ENCODE peak calls at places on chromosomes 6 and 20, in eight cellular contexts. C is lung; T is testis; D is CD4-positive, CD25-positive, alpha-beta regulatory T cell; G is IMR-90; E is psoas muscle; H is GM23248; I is left ventricle myocardium inferior. P is an unnamed sample. For H3K27me3 and H3K9me3, the result is how much of the 10 kb centered on the place peaks cover.

GRCh38 chr20:3010985-3011723 is 32.3 kb upstream of the GNRH2 start:
- DNase-seq in D (no peak), T (no peak), E (no peak), G (peak), C (no peak), H (peak), I (no peak), P (no peak)

GRCh38 chr20:46784450-46785127 is 75.1 kb downstream of the SLC2A10 start:
- DNase-seq in E (no peak), D (no peak), C (no peak), H (peak), I (no peak), T (no peak), G (peak), P (no peak)

GRCh38 chr6:122871079-122871478 is 82.0 kb downstream of the SMPDL3A start:
- DNase-seq in H (peak), T (no peak), D (no peak), G (no peak), I (no peak), C (no peak), E (no peak), P (no peak)

GRCh38 chr20:59811681-59812171 is 121.7 kb downstream of the SYCP2 start:
- DNase-seq in I (no peak), C (peak), G (no peak), E (no peak), D (no peak), T (peak), H (no peak), P (no peak)

GRCh38 chr6:37059344-37060194 is 54.1 kb downstream of the FGD2 start:
- DNase-seq in E (peak), D (no peak), I (peak), G (peak), H (peak), T (peak), C (peak), P (peak)

GRCh38 chr6:31118178-31118577 is 2.1 kb downstream of the CDSN start:
- DNase-seq in I (no peak), E (no peak), T (no peak), H (no peak), C (no peak), G (no peak), D (no peak), P (no peak)

GRCh38 chr20:51444472-51444871 is 98.0 kb downstream of the NFATC2 start:
- DNase-seq in G (no peak), C (no peak), T (no peak), D (no peak), H (peak), E (no peak), I (no peak), P (no peak)

GRCh38 chr6:72560721-72561593 is 60.9 kb upstream of the KCNQ5 start:
- DNase-seq in H (peak), C (no peak), D (no peak), G (peak), I (no peak), E (no peak), T (no peak), P (no peak)

GRCh38 chr6:146884728-146885127 is 286.0 kb downstream of the ADGB start:
- DNase-seq in I (no peak), E (no peak), C (no peak), D (no peak), T (no peak), H (no peak), G (no peak), P (no peak)

GRCh38 chr6:12957321-12958051 is 240.9 kb downstream of the PHACTR1 start:
- DNase-seq in D (no peak), E (peak), T (peak), C (peak), I (peak), G (peak), H (peak), P (peak)

GRCh38 chr20:6575912-6576391 is 191.5 kb upstream of the BMP2 start:
- DNase-seq in G (peak), T (no peak), D (no peak), I (no peak), C (no peak), H (no peak), E (no peak), P (no peak)

GRCh38 chr6:33633462-33634158 is 12.5 kb downstream of the ITPR3 start:
- DNase-seq in D (peak), H (peak), I (peak), E (peak), C (peak), G (peak), T (peak), P (peak)

GRCh38 chr6:136524936-136525413 is 25.2 kb downstream of the MAP7 start:
- DNase-seq in H (no peak), T (no peak), G (no peak), E (no peak), I (no peak), D (no peak), C (no peak), P (no peak)

GRCh38 chr6:44270526-44271405 is 516 bp downstream of the TMEM151B start:
- DNase-seq in G (no peak), T (no peak), I (no peak), H (no peak), D (no peak), E (peak), C (no peak), P (no peak)

GRCh38 chr6:1612902-1613301 is 3.2 kb downstream of the FOXC1 start:
- DNase-seq in H (peak), I (no peak), G (peak), T (no peak), C (no peak), E (no peak), D (no peak), P (no peak)

GRCh38 chr6:155154158-155154830 is 109.5 kb upstream of the CLDN20 start:
- DNase-seq in C (no peak), G (peak), H (peak), D (no peak), E (no peak), T (no peak), I (no peak), P (no peak)

GRCh38 chr20:35120012-35120701 is 27.0 kb downstream of the EDEM2 start:
- DNase-seq in T (no peak), D (no peak), E (no peak), H (peak), G (peak), C (no peak), I (no peak), P (peak)

GRCh38 chr20:23419995-23420901 is 1.0 kb downstream of the NAPB start:
- DNase-seq in G (peak), C (peak), D (peak), E (peak), T (peak), H (peak), I (peak), P (peak)

GRCh38 chr6:111503660-111504059 is 20.6 kb upstream of the REV3L start:
- DNase-seq in G (peak), I (no peak), H (no peak), D (no peak), C (no peak), T (no peak), E (no peak), P (no peak)

GRCh38 chr6:82030301-82030700 is 217.2 kb downstream of the IBTK start:
- DNase-seq in D (no peak), E (no peak), T (no peak), H (no peak), I (no peak), G (no peak), C (no peak), P (no peak)

GRCh38 chr6:111604259-111605099 is 1.2 kb downstream of the TRAF3IP2 start:
- DNase-seq in E (peak), I (peak), D (no peak), G (peak), H (peak), C (peak), T (peak), P (peak)

GRCh38 chr6:35146453-35146852 is 5.3 kb upstream of the TCP11 start:
- DNase-seq in H (peak), I (peak), T (peak), G (peak), D (no peak), C (peak), E (no peak), P (peak)

GRCh38 chr6:118124851-118125250 is 217.8 kb downstream of the SLC35F1 start:
- DNase-seq in E (no peak), C (no peak), T (no peak), H (no peak), G (no peak), D (no peak), I (no peak), P (no peak)

GRCh38 chr6:44646355-44646754 is 258.8 kb downstream of the CDC5L start:
- DNase-seq in D (no peak), G (peak), T (no peak), H (peak), I (no peak), C (no peak), E (no peak), P (no peak)

GRCh38 chr6:81561071-81561564 is 191.4 kb downstream of the TENT5A start:
- DNase-seq in H (peak), I (no peak), D (no peak), G (peak), E (no peak), T (no peak), C (no peak), P (no peak)

GRCh38 chr6:50180646-50181045 is 130.9 kb upstream of the DEFB112 start:
- DNase-seq in I (no peak), C (no peak), D (no peak), H (no peak), E (no peak), G (no peak), T (no peak), P (no peak)

GRCh38 chr6:32580593-32580992 is 9.1 kb downstream of the HLA-DRB1 start:
- DNase-seq in C (no peak), T (no peak), G (no peak), I (no peak), H (no peak), E (no peak), D (no peak), P (no peak)

GRCh38 chr20:1844723-1845523 is 50.3 kb upstream of the SIRPA start:
- DNase-seq in T (peak), D (no peak), G (peak), I (peak), H (peak), E (peak), C (peak), P (no peak)

GRCh38 chr6:17454316-17455005 is 61.1 kb downstream of the CAP2 start:
- DNase-seq in T (no peak), C (no peak), I (no peak), G (peak), H (peak), D (no peak), E (no peak), P (no peak)

GRCh38 chr6:133951227-133951626 is 1.8 kb upstream of the TBPL1 start:
- DNase-seq in I (no peak), E (no peak), H (peak), T (no peak), G (no peak), D (no peak), C (no peak), P (no peak)

GRCh38 chr6:43402819-43403218 is 24.5 kb upstream of the ABCC10 start:
- DNase-seq in D (no peak), E (no peak), I (no peak), T (no peak), G (no peak), C (no peak), H (peak), P (no peak)

GRCh38 chr20:17650301-17650761 is 31.7 kb downstream of the RRBP1 start:
- DNase-seq in I (no peak), G (no peak), H (peak), T (no peak), D (no peak), C (no peak), E (peak), P (peak)

GRCh38 chr6:139126255-139126654 is 8.6 kb upstream of the HECA start:
- DNase-seq in C (no peak), T (peak), E (no peak), I (no peak), H (peak), G (peak), D (no peak), P (no peak)

GRCh38 chr6:130366011-130366963 is at the start of gene TMEM200A:
- DNase-seq in C (no peak), E (peak), G (peak), I (no peak), D (no peak), T (peak), H (peak), P (peak)

GRCh38 chr6:19697744-19698290 is 139.4 kb upstream of the ID4 start:
- DNase-seq in I (no peak), C (no peak), G (peak), D (no peak), H (peak), E (no peak), T (no peak), P (no peak)

GRCh38 chr6:159887761-159888160 is 3.0 kb upstream of the MAS1 start:
- DNase-seq in D (no peak), H (no peak), E (no peak), I (no peak), C (no peak), G (no peak), T (no peak), P (no peak)

GRCh38 chr6:159887146-159887545 is 3.6 kb upstream of the MAS1 start:
- DNase-seq in H (no peak), D (no peak), I (no peak), C (no peak), T (no peak), E (no peak), G (no peak), P (no peak)

GRCh38 chr6:159890201-159890600 is 587 bp upstream of the MAS1 start:
- DNase-seq in C (no peak), D (no peak), I (no peak), E (no peak), H (no peak), T (no peak), G (no peak), P (no peak)

GRCh38 chr6:159884720-159885119 is 6.1 kb upstream of the MAS1 start:
- DNase-seq in G (no peak), T (no peak), E (no peak), D (no peak), H (no peak), I (no peak), C (no peak), P (no peak)

DNA sequence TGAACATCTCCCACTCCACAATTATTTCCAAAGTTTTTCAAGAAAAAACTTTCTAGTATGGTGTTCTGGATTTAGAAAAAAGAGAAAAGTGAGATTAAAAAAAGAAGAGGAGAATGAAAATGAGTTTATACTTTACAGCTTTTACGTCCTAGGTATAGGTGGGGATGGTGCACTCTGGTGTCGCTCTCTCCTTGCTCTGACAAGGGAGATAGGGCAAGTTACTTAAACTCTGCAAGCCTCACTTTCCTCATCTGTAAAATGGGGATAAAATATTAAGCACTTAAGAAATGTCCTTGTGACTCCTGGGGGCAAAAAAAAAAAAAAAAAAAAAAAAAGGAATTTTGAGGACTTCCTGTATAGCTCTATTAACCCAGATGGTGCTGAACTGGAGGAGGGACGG is 4.5 kb upstream of the MAS1 start:
- DNase-seq in G (no peak), E (no peak), C (no peak), I (no peak), D (no peak), H (no peak), T (no peak), P (no peak)
- H3K27me3 ChIP-seq in G (under half), E (under half), C (under half), I (under half), D (under half), H (under half), T (under half), P (under half)

DNA sequence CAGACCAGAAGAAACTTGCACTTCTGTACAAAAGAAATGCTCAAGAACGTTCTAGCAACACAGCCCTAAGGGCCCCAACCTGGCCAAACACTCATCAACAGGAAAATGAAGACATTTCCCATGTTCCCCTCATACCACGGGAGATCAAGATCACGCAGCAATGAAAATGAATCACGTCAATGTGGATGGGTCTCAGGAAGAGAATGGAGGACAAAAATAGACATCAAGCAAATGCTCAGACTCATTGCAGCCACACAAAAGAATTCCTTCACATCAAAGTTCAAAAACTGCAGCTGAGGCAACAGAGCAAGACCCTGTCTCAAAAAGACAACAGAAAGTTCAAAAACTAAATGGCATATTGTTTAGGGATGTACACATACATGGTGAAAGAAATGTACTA is 18.1 kb downstream of the ULBP3 start:
- DNase-seq in C (no peak), I (no peak), H (no peak), D (no peak), T (no peak), G (no peak), E (no peak), P (no peak)
- H3K4me3 ChIP-seq in C (no peak), I (no peak), H (no peak), D (no peak), T (no peak), G (no peak), E (no peak), P (no peak)

GRCh38 chr20:62111148-62111547 is 11.1 kb upstream of the LSM14B start:
- DNase-seq in E (no peak), H (no peak), C (no peak), T (no peak), G (no peak), D (no peak), I (no peak), P (no peak)
- H3K9me3 ChIP-seq in E (half or more), H (under half), C (under half), T (under half), G (under half), D (half or more), I (half or more), P (under half)

GRCh38 chr6:159914565-159914923 is 23.8 kb downstream of the MAS1 start:
- DNase-seq in E (no peak), T (no peak), C (no peak), G (no peak), H (no peak), D (no peak), I (no peak), P (no peak)

GRCh38 chr6:159913862-159914564 is 23.2 kb downstream of the MAS1 start:
- DNase-seq in G (no peak), D (no peak), E (no peak), T (no peak), I (no peak), C (no peak), H (no peak), P (no peak)

GRCh38 chr6:159915397-159915796 is 24.6 kb downstream of the MAS1 start:
- DNase-seq in H (no peak), D (no peak), G (no peak), E (no peak), C (no peak), T (no peak), I (no peak), P (no peak)

GRCh38 chr6:159916752-159917151 is 26.0 kb downstream of the MAS1 start:
- DNase-seq in C (no peak), I (no peak), H (no peak), G (no peak), T (no peak), E (no peak), D (no peak), P (no peak)

GRCh38 chr6:159916237-159916636 is 25.4 kb downstream of the MAS1 start:
- DNase-seq in E (no peak), D (no peak), G (no peak), H (no peak), T (no peak), C (no peak), I (no peak), P (no peak)
- H3K27me3 ChIP-seq in E (under half), D (under half), G (under half), H (under half), T (under half), C (under half), I (under half), P (under half)

GRCh38 chr6:168440520-168441433 is at the start of gene SMOC2:
- DNase-seq in T (peak), C (no peak), H (no peak), D (no peak), E (peak), G (no peak), I (peak), P (peak)

GRCh38 chr6:168439791-168440491 is 1.0 kb upstream of the SMOC2 start:
- DNase-seq in C (no peak), H (no peak), I (no peak), G (no peak), D (no peak), T (no peak), E (no peak), P (no peak)

GRCh38 chr6:168442646-168443045 is 1.7 kb downstream of the SMOC2 start:
- DNase-seq in H (no peak), I (no peak), C (no peak), D (no peak), E (no peak), T (no peak), G (no peak), P (no peak)

GRCh38 chr6:168437751-168438150 is 3.2 kb upstream of the SMOC2 start:
- DNase-seq in T (no peak), G (no peak), D (no peak), E (no peak), I (no peak), C (no peak), H (no peak), P (no peak)

DNA sequence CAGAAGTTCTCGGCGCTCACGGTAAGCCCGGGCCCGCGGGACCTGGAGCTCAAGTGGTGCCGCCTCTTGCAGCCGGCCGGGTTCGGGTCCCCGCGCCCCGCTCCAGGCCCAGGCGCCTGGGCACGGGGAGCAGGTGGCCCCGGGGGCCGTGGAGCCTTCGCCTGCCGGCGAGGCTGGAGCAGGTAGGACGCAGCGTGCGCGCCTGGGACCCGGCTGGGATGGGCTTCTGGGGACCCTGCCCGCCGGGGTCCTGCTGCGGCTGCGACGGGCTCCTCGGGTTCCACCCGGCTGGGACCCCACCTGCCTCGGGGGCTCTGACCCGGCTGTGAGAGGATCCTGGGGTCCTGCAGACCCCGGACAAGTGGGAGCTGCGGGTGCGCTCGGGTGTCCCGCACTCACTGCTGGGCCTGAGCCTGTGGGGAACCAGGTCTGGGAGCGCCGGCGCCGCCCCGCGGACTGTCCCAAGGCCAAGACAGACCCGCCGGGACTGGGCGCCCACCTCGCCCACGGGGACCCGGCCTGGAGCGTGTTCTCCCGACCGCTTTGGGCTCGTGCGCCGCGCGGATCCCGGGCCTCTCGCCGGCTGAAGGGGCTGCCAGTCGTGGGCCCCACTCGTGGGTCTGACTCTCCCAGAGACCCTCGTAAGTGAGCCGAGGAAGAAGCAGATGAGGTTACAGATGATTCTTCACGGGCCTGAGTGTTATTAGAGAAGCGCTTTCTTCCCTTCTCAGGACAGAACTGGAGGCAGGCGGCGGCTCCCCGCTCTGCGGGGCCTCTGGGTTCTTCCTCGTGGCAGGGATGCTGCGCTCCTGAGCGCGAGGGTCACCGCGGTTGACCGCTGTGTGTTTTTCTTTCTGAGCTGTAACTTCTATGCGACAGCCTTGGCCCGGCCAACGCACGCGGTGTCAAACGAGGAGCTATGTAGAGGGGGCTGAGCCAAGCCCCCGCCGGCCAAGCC is 729 bp downstream of the SMOC2 start:
- DNase-seq in G (no peak), E (no peak), C (no peak), H (no peak), D (no peak), I (no peak), T (no peak), P (peak)
- H3K4me3 ChIP-seq in G (no peak), E (peak), C (peak), H (no peak), D (no peak), I (peak), T (peak), P (peak)

P was measured in right cardiac atrium.